ENCODE peak calls at places on chromosome 13, in eight cellular contexts. S is psoas muscle, J is body of pancreas, U is left ventricle myocardium inferior, D is prostate gland, P is mammary epithelial cell, C is H1, A is neural progenitor cell. E is an unnamed sample. For H3K27me3, the result is how much of the 10 kb centered on the place peaks cover.

GRCh38 chr13:82634946-82635345 is 1247.3 kb downstream of the SLITRK1 start:
- DNase-seq in S (no peak), J (no peak), U (no peak), D (no peak), P (peak), C (no peak), A (no peak), E (no peak)

GRCh38 chr13:61466280-61466679 is 50.6 kb upstream of the PCDH20 start:
- DNase-seq in S (no peak), J (no peak), U (no peak), D (no peak), P (no peak), C (peak), A (peak), E (no peak)

GRCh38 chr13:100751826-100752225 is 77.2 kb upstream of the TMTC4 start:
- DNase-seq in S (no peak), J (no peak), U (no peak), D (no peak), P (no peak), C (no peak), A (no peak), E (no peak)

GRCh38 chr13:88857256-88857655 is 1186.1 kb downstream of the SLITRK5 start:
- DNase-seq in S (no peak), J (no peak), U (no peak), D (no peak), P (no peak), C (no peak), A (no peak), E (no peak)

GRCh38 chr13:110023729-110024645 is 237.6 kb upstream of the IRS2 start:
- DNase-seq in S (no peak), J (peak), U (peak), D (no peak), P (no peak), C (no peak), A (peak), E (no peak)

GRCh38 chr13:71770710-71771109 is 96.3 kb downstream of the DACH1 start:
- DNase-seq in S (no peak), J (no peak), U (no peak), D (no peak), P (no peak), C (no peak), A (no peak), E (no peak)

GRCh38 chr13:109135018-109135417 is 505.6 kb downstream of the MYO16 start:
- DNase-seq in S (no peak), J (no peak), U (no peak), D (no peak), P (no peak), C (no peak), A (no peak), E (no peak)

GRCh38 chr13:113863511-113864302 is at the start of gene GAS6:
- DNase-seq in S (peak), J (peak), U (peak), D (peak), P (peak), C (no peak), A (peak), E (peak)

GRCh38 chr13:97114696-97115095 is 107.4 kb upstream of the MBNL2 start:
- DNase-seq in S (no peak), J (no peak), U (no peak), D (no peak), P (no peak), C (no peak), A (peak), E (no peak)

GRCh38 chr13:50141660-50142010 is 126.4 kb downstream of the KCNRG start:
- DNase-seq in S (no peak), J (no peak), U (no peak), D (no peak), P (no peak), C (no peak), A (no peak), E (no peak)

GRCh38 chr13:72217142-72217541 is 350.1 kb upstream of the DACH1 start:
- DNase-seq in S (no peak), J (no peak), U (no peak), D (no peak), P (no peak), C (no peak), A (no peak), E (no peak)

GRCh38 chr13:61276401-61276800 is 139.2 kb downstream of the PCDH20 start:
- DNase-seq in S (no peak), J (no peak), U (no peak), D (no peak), P (no peak), C (no peak), A (no peak), E (no peak)

GRCh38 chr13:45436332-45436731 is 18.2 kb upstream of the SLC25A30 start:
- DNase-seq in S (no peak), J (no peak), U (no peak), D (no peak), P (no peak), C (no peak), A (no peak), E (no peak)

GRCh38 chr13:33004454-33004853 is 11.8 kb upstream of the KL start:
- DNase-seq in S (peak), J (no peak), U (peak), D (no peak), P (no peak), C (no peak), A (no peak), E (no peak)
- H3K27ac ChIP-seq in S (peak), J (no peak), U (peak), D (no peak), P (no peak), C (no peak), A (no peak), E (no peak)

DNA sequence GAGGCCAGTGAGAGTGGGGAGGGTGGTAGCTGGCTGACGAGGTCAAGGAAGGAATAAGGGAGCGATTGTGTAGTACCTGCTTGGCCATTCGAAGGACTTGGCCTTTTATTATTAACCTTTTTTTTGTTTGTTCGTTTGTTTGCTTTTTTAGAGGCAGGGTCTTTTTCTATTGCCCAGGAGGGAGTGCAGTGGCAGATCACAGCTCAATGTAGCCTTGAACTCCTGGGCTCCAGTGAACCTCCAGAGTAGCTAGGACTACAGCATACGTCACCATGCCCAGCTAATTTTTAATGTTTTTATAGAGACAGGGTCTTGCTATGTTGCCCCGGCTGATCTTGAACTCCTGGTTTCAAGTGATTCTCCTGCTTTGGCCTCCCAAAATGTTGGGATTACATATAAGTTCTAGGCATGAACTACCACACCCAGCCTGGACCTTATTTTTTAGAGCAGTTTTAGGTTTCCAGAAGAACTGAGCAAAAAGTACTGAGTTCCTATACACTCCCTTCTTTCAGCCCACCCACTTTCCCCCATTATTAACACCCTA is 25.5 kb downstream of the ARHGEF7 start:
- DNase-seq in S (no peak), J (no peak), U (no peak), D (no peak), P (no peak), C (no peak), A (no peak), E (no peak)
- H3K27me3 ChIP-seq in S (under half), J (under half), U (under half), D (under half), P (under half), C (under half), A (under half), E (under half)

GRCh38 chr13:26220575-26220974 is 1.5 kb downstream of the RNF6 start:
- DNase-seq in S (no peak), J (no peak), U (no peak), D (no peak), P (peak), C (no peak), A (no peak), E (no peak)
- H3K4me3 ChIP-seq in S (peak), J (no peak), U (peak), D (peak), P (peak), C (peak), A (peak), E (peak)

GRCh38 chr13:30367296-30367695 is 55.0 kb upstream of the UBE2L5 start:
- DNase-seq in S (no peak), J (no peak), U (no peak), D (no peak), P (no peak), C (no peak), A (no peak), E (no peak)
- H3K27ac ChIP-seq in S (no peak), J (no peak), U (no peak), D (no peak), P (no peak), C (no peak), A (no peak), E (no peak)

GRCh38 chr13:112058941-112059340 is 8.0 kb upstream of the SOX1 start:
- DNase-seq in S (no peak), J (no peak), U (no peak), D (no peak), P (no peak), C (no peak), A (no peak), E (no peak)

GRCh38 chr13:112058519-112058873 is 8.5 kb upstream of the SOX1 start:
- DNase-seq in S (no peak), J (no peak), U (no peak), D (no peak), P (no peak), C (no peak), A (no peak), E (no peak)

GRCh38 chr13:112056739-112057433 is 10.1 kb upstream of the SOX1 start:
- DNase-seq in S (no peak), J (no peak), U (no peak), D (no peak), P (no peak), C (no peak), A (peak), E (no peak)

GRCh38 chr13:112057434-112057735 is 9.6 kb upstream of the SOX1 start:
- DNase-seq in S (no peak), J (no peak), U (no peak), D (no peak), P (no peak), C (no peak), A (peak), E (no peak)

GRCh38 chr13:112057736-112058518 is 9.0 kb upstream of the SOX1 start:
- DNase-seq in S (no peak), J (no peak), U (no peak), D (no peak), P (no peak), C (no peak), A (peak), E (no peak)
- H3K27me3 ChIP-seq in S (half or more), J (under half), U (half or more), D (half or more), P (half or more), C (half or more), A (half or more), E (half or more)

DNA sequence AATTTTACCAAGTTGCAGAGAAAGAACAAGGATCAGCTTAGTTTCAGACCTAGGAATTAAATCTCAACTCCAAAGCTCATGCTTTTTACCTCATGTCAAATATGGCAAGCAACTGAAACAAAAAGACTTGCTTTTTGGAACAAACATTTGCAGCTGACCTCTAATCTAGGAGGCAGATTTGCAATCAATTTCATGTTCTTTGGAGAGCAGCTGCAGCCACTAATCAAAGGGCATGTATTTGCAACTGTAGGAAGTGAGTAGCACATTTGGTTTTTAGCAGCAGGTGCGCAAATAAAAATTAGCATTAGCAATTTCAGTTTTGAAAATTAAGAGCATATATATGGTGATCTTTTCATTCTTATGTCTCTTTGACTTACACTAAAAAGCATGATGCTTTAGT is 459.3 kb upstream of the SLC10A2 start:
- DNase-seq in S (no peak), J (no peak), U (no peak), D (no peak), P (no peak), C (no peak), A (no peak), E (no peak)
- H3K4me3 ChIP-seq in S (no peak), J (no peak), U (no peak), D (no peak), P (no peak), C (no peak), A (no peak), E (no peak)

DNA sequence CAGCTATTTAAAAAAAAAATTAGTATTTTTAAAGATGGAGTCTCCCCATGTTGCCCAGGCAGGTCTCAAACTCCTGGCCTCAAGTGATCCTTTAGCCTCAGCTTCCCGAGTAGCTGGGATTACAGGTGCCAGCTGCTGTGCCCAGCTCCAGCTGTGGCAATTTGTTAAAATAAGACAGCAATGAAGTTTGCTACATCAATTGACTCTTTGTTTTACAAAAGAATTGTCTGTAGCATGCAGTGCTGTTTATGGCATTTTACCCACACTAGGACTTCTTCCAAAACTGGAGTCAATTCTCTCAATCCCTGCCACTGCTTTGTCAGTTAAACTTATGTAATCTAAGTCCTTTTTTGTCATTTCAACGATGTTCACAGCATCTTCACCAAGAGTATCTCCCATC is 49.3 kb downstream of the NDFIP2 start:
- DNase-seq in S (no peak), J (no peak), U (no peak), D (no peak), P (no peak), C (no peak), A (no peak), E (no peak)
- H3K27ac ChIP-seq in S (no peak), J (no peak), U (no peak), D (no peak), P (no peak), C (no peak), A (no peak), E (no peak)

DNA sequence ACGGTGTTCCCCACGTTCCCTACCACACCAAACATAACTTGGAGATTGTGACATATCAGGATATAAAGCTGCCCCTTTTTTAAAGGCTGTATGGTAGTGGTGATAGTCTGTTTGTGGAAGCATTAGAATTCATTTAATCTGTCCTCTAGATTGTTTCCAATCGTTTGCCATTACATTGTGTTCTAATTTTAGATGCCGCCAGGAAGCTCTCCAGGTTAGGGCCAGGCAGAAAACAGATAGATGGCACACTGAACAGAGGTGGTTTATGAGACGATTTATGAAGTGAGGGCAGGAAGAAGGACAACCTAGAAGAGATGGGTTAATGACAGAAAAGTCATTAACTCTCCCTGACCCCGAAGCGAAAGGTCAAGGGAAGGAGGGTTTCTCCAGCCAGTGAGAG is 30.0 kb downstream of the ARHGEF7 start:
- DNase-seq in S (no peak), J (no peak), U (no peak), D (no peak), P (no peak), C (no peak), A (no peak), E (no peak)
- H3K27me3 ChIP-seq in S (under half), J (under half), U (under half), D (under half), P (under half), C (under half), A (under half), E (under half)

GRCh38 chr13:39350461-39350881 is 252.5 kb downstream of the LHFPL6 start:
- DNase-seq in S (no peak), J (no peak), U (peak), D (no peak), P (no peak), C (no peak), A (peak), E (no peak)
- H3K4me3 ChIP-seq in S (no peak), J (no peak), U (peak), D (no peak), P (no peak), C (no peak), A (no peak), E (no peak)

DNA sequence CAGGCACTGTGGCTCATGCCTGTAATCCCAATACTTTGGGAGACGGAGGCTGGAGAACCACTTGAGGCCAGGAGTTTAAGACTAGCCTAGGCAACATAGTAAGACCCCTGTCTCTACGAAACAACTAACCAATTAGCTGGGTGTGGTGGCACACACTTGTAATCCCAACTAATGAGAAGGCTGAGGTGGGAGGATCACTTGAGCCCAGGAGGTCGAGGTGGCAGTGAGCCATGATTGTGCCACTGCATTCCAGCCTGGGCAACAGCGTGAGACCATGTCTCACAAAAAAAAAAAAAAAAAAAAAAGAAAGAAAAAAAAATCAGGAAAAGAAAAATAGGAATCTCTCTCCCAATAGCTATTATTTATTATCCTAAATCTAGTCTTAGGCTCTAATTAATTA is 56.8 kb upstream of the UBAC2 start:
- DNase-seq in S (no peak), J (no peak), U (no peak), D (no peak), P (no peak), C (no peak), A (no peak), E (no peak)
- H3K27ac ChIP-seq in S (no peak), J (no peak), U (no peak), D (no peak), P (no peak), C (no peak), A (no peak), E (no peak)

E was measured in colonic mucosa.